ENCODE peak calls at places on chromosomes 13 and 19, in seven cellular contexts. E is OCI-LY7, D is choroid plexus epithelial cell, S is T-helper 9 cell, Y is HEK293T, N is NCI-H1694 treated with DMSO at 0.1 percent for 48 hours, J is neural crest cell. A is an unnamed sample.

GRCh38 chr13:92682832-92683517 is 543.6 kb upstream of the GPC6 start:
- DNase-seq in E (no peak), D (no peak), S (no peak), Y (no peak), N (no peak), J (no peak), A (no peak)

GRCh38 chr13:74135306-74136088 is 1.3 kb upstream of the KLF12 start:
- DNase-seq in E (peak; percentile 84), D (peak; percentile 90), S (peak; percentile 45), Y (peak; percentile 86), N (peak; percentile 42), J (peak; percentile 71), A (peak; percentile 76)

GRCh38 chr13:114049026-114049425 is 75.2 kb upstream of the C13orf46 start:
- DNase-seq in E (peak; percentile 48), D (no peak), S (no peak), Y (no peak), N (no peak), J (no peak), A (no peak)

GRCh38 chr19:35403116-35403760 is 32.4 kb downstream of the GPR42 start:
- DNase-seq in E (no peak), D (no peak), S (no peak), Y (no peak), N (no peak), J (no peak), A (peak; percentile 17)

GRCh38 chr19:55679343-55680257 is 4.6 kb downstream of the EPN1 start:
- DNase-seq in E (no peak), D (no peak), S (no peak), Y (no peak), N (no peak), J (no peak), A (no peak)

GRCh38 chr13:98787173-98787572 is 34.7 kb upstream of the SLC15A1 start:
- DNase-seq in E (no peak), D (no peak), S (no peak), Y (no peak), N (no peak), J (no peak), A (no peak)

GRCh38 chr13:97030705-97031452 is 36.6 kb upstream of the OXGR1 start:
- DNase-seq in E (no peak), D (peak; percentile 91), S (no peak), Y (peak; percentile 22), N (peak; percentile 49), J (no peak), A (peak; percentile 18)

GRCh38 chr19:6038634-6039405 is 60.9 kb upstream of the RANBP3 start:
- DNase-seq in E (no peak), D (peak; percentile 31), S (no peak), Y (no peak), N (no peak), J (no peak), A (peak; percentile 59)

GRCh38 chr13:86562876-86563275 is 763.7 kb upstream of the SLITRK6 start:
- DNase-seq in E (no peak), D (no peak), S (no peak), Y (no peak), N (no peak), J (no peak), A (no peak)

GRCh38 chr13:36332986-36333385 is 13.2 kb downstream of the SPART start:
- DNase-seq in E (no peak), D (peak; percentile 47), S (no peak), Y (no peak), N (no peak), J (no peak), A (peak; percentile 9)

GRCh38 chr13:78247362-78247761 is 328.7 kb upstream of the EDNRB start:
- DNase-seq in E (no peak), D (no peak), S (no peak), Y (no peak), N (no peak), J (no peak), A (no peak)

GRCh38 chr13:61728468-61728867 is 312.8 kb upstream of the PCDH20 start:
- DNase-seq in E (no peak), D (peak; percentile 30), S (no peak), Y (no peak), N (no peak), J (no peak), A (no peak)

GRCh38 chr13:46032341-46032740 is 20.2 kb downstream of the ZC3H13 start:
- DNase-seq in E (no peak), D (peak; percentile 14), S (no peak), Y (no peak), N (no peak), J (no peak), A (no peak)

GRCh38 chr13:113811081-113811928 is 52.3 kb downstream of the TMEM255B start:
- DNase-seq in E (no peak), D (no peak), S (no peak), Y (no peak), N (no peak), J (no peak), A (no peak)

GRCh38 chr13:40137400-40137799 is 481.9 kb downstream of the COG6 start:
- DNase-seq in E (no peak), D (no peak), S (no peak), Y (no peak), N (no peak), J (no peak), A (no peak)

GRCh38 chr19:15137777-15138176 is 30.6 kb downstream of the SYDE1 start:
- DNase-seq in E (no peak), D (no peak), S (no peak), Y (no peak), N (no peak), J (no peak), A (no peak)

GRCh38 chr13:81929988-81930387 is 1589.1 kb upstream of the SPRY2 start:
- DNase-seq in E (no peak), D (peak; percentile 71), S (no peak), Y (peak; percentile 58), N (peak; percentile 15), J (no peak), A (peak; percentile 27)

GRCh38 chr19:51415187-51415586 is 2.3 kb downstream of the SIGLEC10 start:
- DNase-seq in E (no peak), D (no peak), S (no peak), Y (no peak), N (no peak), J (no peak), A (no peak)

GRCh38 chr13:36124236-36124822 is 6.9 kb downstream of the DCLK1 start:
- DNase-seq in E (no peak), D (peak; percentile 44), S (no peak), Y (no peak), N (no peak), J (no peak), A (no peak)

GRCh38 chr19:33580645-33581037 is 41.1 kb upstream of the CHST8 start:
- DNase-seq in E (no peak), D (no peak), S (no peak), Y (no peak), N (no peak), J (peak; percentile 21), A (no peak)

GRCh38 chr19:46155237-46155636 is 7.2 kb downstream of the IGFL2 start:
- DNase-seq in E (no peak), D (no peak), S (no peak), Y (no peak), N (no peak), J (no peak), A (no peak)

GRCh38 chr19:32580353-32580900 is 563 bp upstream of the PDCD5 start:
- DNase-seq in E (peak; percentile 4), D (no peak), S (no peak), Y (no peak), N (no peak), J (no peak), A (no peak)

GRCh38 chr13:75792526-75793187 is 156.5 kb downstream of the LMO7 start:
- DNase-seq in E (no peak), D (peak; percentile 88), S (no peak), Y (no peak), N (no peak), J (no peak), A (no peak)

GRCh38 chr19:46823049-46823448 is 27.6 kb downstream of the AP2S1 start:
- DNase-seq in E (no peak), D (no peak), S (no peak), Y (no peak), N (no peak), J (no peak), A (no peak)

GRCh38 chr13:90690458-90691063 is 656.9 kb upstream of the MIR17HG start:
- DNase-seq in E (no peak), D (peak; percentile 91), S (no peak), Y (no peak), N (no peak), J (no peak), A (no peak)

GRCh38 chr19:13208131-13208963 is 58.1 kb downstream of the IER2 start:
- DNase-seq in E (peak; percentile 90), D (peak; percentile 82), S (peak; percentile 36), Y (no peak), N (no peak), J (peak; percentile 53), A (peak; percentile 97)

GRCh38 chr19:1923319-1923718 is 17.7 kb upstream of the CSNK1G2 start:
- DNase-seq in E (peak; percentile 69), D (no peak), S (no peak), Y (no peak), N (no peak), J (no peak), A (peak; percentile 98)

GRCh38 chr19:29530549-29531457 is 5.0 kb downstream of the VSTM2B start:
- DNase-seq in E (no peak), D (no peak), S (no peak), Y (no peak), N (no peak), J (no peak), A (no peak)

GRCh38 chr19:36136975-36137686 is 2.7 kb upstream of the CAPNS1 start:
- DNase-seq in E (no peak), D (peak; percentile 37), S (no peak), Y (no peak), N (peak; percentile 7), J (no peak), A (peak; percentile 29)

GRCh38 chr19:31140717-31141116 is 208.5 kb downstream of the TSHZ3 start:
- DNase-seq in E (no peak), D (peak; percentile 60), S (no peak), Y (no peak), N (no peak), J (no peak), A (no peak)

GRCh38 chr13:67061750-67062149 is 168.4 kb downstream of the PCDH9 start:
- DNase-seq in E (no peak), D (peak; percentile 35), S (no peak), Y (no peak), N (no peak), J (no peak), A (no peak)

GRCh38 chr13:66312312-66313087 is 917.6 kb downstream of the PCDH9 start:
- DNase-seq in E (no peak), D (peak; percentile 95), S (no peak), Y (no peak), N (peak; percentile 50), J (no peak), A (no peak)

A was measured in MV-4-11.